ENCODE peak calls at places on chromosomes 13 and 19, in ten cellular contexts. H, J, I, Q, U, Y, X, K, V and P are unnamed samples.

GRCh38 chr13:21061077-21061945 is at the start of gene LATS2:
- DNase-seq in J (peak), X (peak), Q (peak), H (peak), I (peak), U (peak), Y (peak), K (peak), V (peak), P (peak)

GRCh38 chr19:55486971-55487883 is 1.0 kb upstream of the SSC5D start:
- DNase-seq in H (peak), K (peak), X (peak), U (no peak), Y (peak), I (peak), Q (peak), J (peak), V (peak), P (no peak)

GRCh38 chr19:2333027-2333806 is 4.7 kb downstream of the SPPL2B start:
- DNase-seq in I (no peak), H (no peak), V (no peak), J (no peak), Q (no peak), U (no peak), K (no peak), X (peak), Y (no peak), P (no peak)

GRCh38 chr19:34574704-34575103 is 93.1 kb downstream of the WTIP start:
- DNase-seq in Q (no peak), Y (no peak), V (no peak), H (no peak), U (no peak), X (no peak), I (no peak), J (no peak), K (no peak), P (no peak)

GRCh38 chr19:40510526-40511115 is 43.8 kb downstream of the SPTBN4 start:
- DNase-seq in K (no peak), Y (peak), J (no peak), H (no peak), I (peak), V (no peak), Q (no peak), U (no peak), X (no peak), P (no peak)

GRCh38 chr13:98533912-98534311 is 43.0 kb downstream of the STK24 start:
- DNase-seq in Q (no peak), H (no peak), J (no peak), Y (no peak), K (no peak), U (no peak), I (no peak), V (no peak), X (no peak), P (no peak)

GRCh38 chr19:42191855-42192254 is 25.6 kb downstream of the DEDD2 start:
- DNase-seq in K (no peak), H (peak), J (no peak), V (no peak), Y (peak), U (no peak), Q (no peak), I (peak), X (peak), P (no peak)

GRCh38 chr19:48992571-48993174 is 436 bp downstream of the GYS1 start:
- DNase-seq in Y (no peak), I (no peak), J (no peak), Q (no peak), K (no peak), X (no peak), U (no peak), V (peak), H (peak), P (peak)

GRCh38 chr19:38693380-38694223 is 46.2 kb downstream of the ACTN4 start:
- DNase-seq in J (no peak), U (peak), K (no peak), Q (peak), H (peak), I (peak), V (no peak), X (peak), Y (peak), P (no peak)

GRCh38 chr19:5805465-5806132 is 732 bp downstream of the NRTN start:
- DNase-seq in U (peak), X (peak), H (peak), J (no peak), V (no peak), I (peak), Q (peak), Y (peak), K (peak), P (peak)

GRCh38 chr19:32674153-32674958 is 624 bp downstream of the ANKRD27 start:
- DNase-seq in J (no peak), V (no peak), Q (no peak), H (no peak), U (no peak), Y (no peak), X (no peak), I (no peak), K (peak), P (peak)

GRCh38 chr19:10764340-10764894 is 46.5 kb downstream of the DNM2 start:
- DNase-seq in J (no peak), Q (no peak), V (no peak), H (no peak), I (no peak), U (no peak), Y (no peak), K (no peak), X (peak), P (no peak)

GRCh38 chr19:55206664-55207500 is 2.4 kb downstream of the PTPRH start:
- DNase-seq in I (peak), H (peak), V (no peak), K (peak), X (peak), U (no peak), J (no peak), Q (peak), Y (peak), P (peak)

GRCh38 chr13:47033216-47033615 is 136.4 kb upstream of the HTR2A start:
- DNase-seq in U (no peak), Y (peak), J (no peak), H (peak), X (no peak), K (no peak), I (peak), Q (no peak), V (no peak), P (no peak)

GRCh38 chr13:112624040-112624439 is 36.1 kb upstream of the TUBGCP3 start:
- DNase-seq in V (no peak), J (no peak), X (no peak), H (no peak), Q (no peak), Y (no peak), K (no peak), U (no peak), I (no peak), P (no peak)

GRCh38 chr13:80151016-80151415 is 189.9 kb downstream of the SPRY2 start:
- DNase-seq in U (no peak), Q (no peak), I (peak), Y (no peak), K (no peak), X (no peak), J (no peak), V (no peak), H (peak), P (no peak)

GRCh38 chr13:24618219-24618955 is 61.8 kb upstream of the ATP12A start:
- DNase-seq in I (peak), Q (peak), H (no peak), V (no peak), K (no peak), U (peak), J (no peak), Y (no peak), X (peak), P (no peak)

GRCh38 chr13:110350509-110350908 is 43.4 kb downstream of the COL4A2 start:
- DNase-seq in Y (no peak), K (no peak), J (no peak), H (no peak), I (no peak), V (no peak), X (no peak), U (no peak), Q (no peak), P (no peak)

GRCh38 chr13:21330126-21330861 is 128.8 kb downstream of the ZDHHC20 start:
- DNase-seq in U (no peak), H (no peak), V (no peak), X (no peak), Y (peak), J (peak), K (no peak), I (no peak), Q (peak), P (no peak)

GRCh38 chr13:32086791-32087441 is 55.3 kb downstream of the FRY start:
- DNase-seq in X (no peak), I (no peak), U (no peak), K (no peak), H (peak), Q (no peak), J (no peak), V (no peak), Y (no peak), P (no peak)

GRCh38 chr19:4754248-4754647 is 30.6 kb upstream of the DPP9 start:
- DNase-seq in X (no peak), I (no peak), Q (no peak), V (no peak), J (no peak), U (no peak), K (peak), H (no peak), Y (no peak), P (no peak)

GRCh38 chr13:36001561-36001960 is 129.6 kb downstream of the DCLK1 start:
- DNase-seq in X (no peak), H (no peak), V (no peak), K (no peak), J (no peak), I (no peak), Y (no peak), Q (no peak), U (no peak), P (no peak)

GRCh38 chr19:55080121-55080914 is 4.6 kb downstream of the EPS8L1 start:
- DNase-seq in Q (peak), J (no peak), V (no peak), Y (peak), I (peak), U (peak), H (peak), K (peak), X (peak), P (no peak)

GRCh38 chr13:40452038-40452666 is 214.3 kb downstream of the FOXO1 start:
- DNase-seq in V (no peak), I (no peak), Y (no peak), Q (no peak), U (no peak), X (no peak), H (no peak), K (no peak), J (no peak), P (no peak)

GRCh38 chr13:23268441-23268840 is 87.7 kb downstream of the SGCG start:
- DNase-seq in Y (no peak), Q (peak), H (no peak), V (no peak), U (no peak), I (no peak), K (no peak), X (no peak), J (no peak), P (no peak)

GRCh38 chr13:107387525-107387924 is 819.6 kb upstream of the ARGLU1 start:
- DNase-seq in Y (no peak), X (no peak), V (no peak), K (no peak), I (no peak), Q (no peak), U (no peak), H (no peak), J (no peak), P (no peak)

GRCh38 chr19:42284641-42285341 is 15.7 kb downstream of the CIC start:
- DNase-seq in H (no peak), J (no peak), K (no peak), Q (no peak), I (no peak), X (no peak), Y (no peak), U (no peak), V (peak), P (no peak)

GRCh38 chr13:37385248-37385647 is 213.3 kb downstream of the POSTN start:
- DNase-seq in X (no peak), J (no peak), I (no peak), Y (no peak), K (no peak), V (no peak), U (no peak), H (no peak), Q (no peak), P (no peak)

GRCh38 chr19:44939668-44940067 is 2.4 kb upstream of the APOC4 start:
- DNase-seq in J (no peak), Q (no peak), H (peak), K (no peak), X (no peak), I (no peak), U (no peak), Y (no peak), V (no peak), P (no peak)

GRCh38 chr19:7679017-7679720 is 1.5 kb upstream of the TRAPPC5 start:
- DNase-seq in Q (peak), H (peak), U (peak), V (no peak), X (peak), K (peak), J (no peak), I (no peak), Y (no peak), P (no peak)
- TF ChIP-seq CTCF in Q (peak), H (peak), U (peak), V (no peak), X (no peak), K (peak), J (no peak), I (no peak), Y (no peak), P (no peak)

GRCh38 chr13:82758056-82758455 is 1124.2 kb downstream of the SLITRK1 start:
- DNase-seq in H (peak), U (no peak), I (no peak), Y (no peak), V (no peak), J (no peak), Q (peak), K (no peak), X (no peak), P (no peak)
- TF ChIP-seq CTCF in H (peak), U (no peak), I (peak), Y (no peak), V (no peak), J (peak), Q (peak), K (no peak), X (no peak), P (no peak)

GRCh38 chr19:12965017-12965811 is 4.2 kb upstream of the DAND5 start:
- DNase-seq in I (peak), Y (peak), H (peak), Q (peak), X (peak), V (peak), J (no peak), U (peak), K (peak), P (peak)
- TF ChIP-seq CTCF in I (peak), Y (peak), H (peak), Q (peak), X (peak), V (peak), J (peak), U (peak), K (peak), P (peak)

GRCh38 chr19:15161028-15161984 is 39.5 kb downstream of the NOTCH3 start:
- DNase-seq in Q (peak), H (no peak), U (no peak), V (peak), J (no peak), Y (no peak), K (peak), I (peak), X (no peak), P (no peak)
- TF ChIP-seq CTCF in Q (peak), H (peak), U (no peak), V (no peak), J (peak), Y (peak), K (peak), I (peak), X (peak), P (no peak)

DNA sequence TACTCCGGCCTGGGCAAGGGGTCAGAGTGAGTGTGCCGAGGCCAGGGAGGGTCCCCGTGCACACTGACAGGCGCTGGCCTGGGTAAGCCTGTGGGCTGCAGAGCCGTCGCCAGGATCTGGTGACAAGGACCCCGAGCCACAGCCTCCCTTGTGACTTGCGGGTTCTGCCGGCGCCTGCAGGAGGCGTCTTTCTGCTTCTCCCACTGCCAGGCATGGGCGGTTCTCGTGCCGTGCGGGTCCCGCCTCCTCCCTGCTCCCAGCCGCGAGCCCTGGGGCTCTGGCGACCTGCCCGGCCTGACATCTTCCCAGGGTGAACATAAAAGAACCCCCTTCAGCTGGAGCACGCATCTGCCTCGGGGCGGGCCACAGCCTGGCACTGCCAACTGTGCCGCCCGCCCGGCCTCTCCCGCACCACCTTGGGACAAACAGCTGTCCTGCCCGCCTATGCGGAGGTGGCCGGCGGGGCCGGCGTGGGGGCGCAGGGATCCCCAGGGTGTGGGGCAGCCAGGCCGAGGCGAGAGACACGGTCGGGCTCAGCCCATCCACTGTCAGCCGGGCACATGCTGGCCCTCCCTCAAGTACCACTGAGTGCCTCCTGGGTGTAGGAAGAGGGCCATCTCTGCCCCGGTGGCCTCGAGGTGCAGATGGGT is 1.5 kb upstream of the HCN2 start:
- DNase-seq in Q (peak), I (peak), K (peak), U (peak), X (peak), V (no peak), H (peak), Y (peak), J (no peak), P (peak)
- TF ChIP-seq CTCF in Q (peak), I (peak), K (peak), U (peak), X (peak), V (no peak), H (peak), Y (peak), J (peak), P (no peak)